ENCODE peak calls at places on chromosomes 11 and 22, in six cellular contexts. U is effector memory CD8-positive, alpha-beta T cell; Z is heart right ventricle; O is HCT116; P is lung microvascular endothelial cell; I is sigmoid colon. F is an unnamed sample.

GRCh38 chr11:66277475-66278391 is at the start of gene CNIH2:
- DNase-seq in U (peak; percentile 49), Z (peak; percentile 44), O (no peak), P (peak; percentile 21), I (no peak), F (no peak)

GRCh38 chr22:28951969-28952521 is 68.7 kb downstream of the ZNRF3 start:
- DNase-seq in U (no peak), Z (no peak), O (no peak), P (peak; percentile 7), I (peak; percentile 82), F (no peak)

GRCh38 chr11:69292221-69292648 is 1.7 kb upstream of the MYEOV start:
- DNase-seq in U (peak; percentile 53), Z (peak; percentile 65), O (no peak), P (peak; percentile 66), I (no peak), F (no peak)

GRCh38 chr11:58301576-58301975 is 33.5 kb upstream of the OR10W1 start:
- DNase-seq in U (no peak), Z (no peak), O (no peak), P (no peak), I (no peak), F (no peak)

GRCh38 chr22:35150163-35151107 is 84.5 kb downstream of the ISX start:
- DNase-seq in U (peak; percentile 46), Z (peak; percentile 58), O (peak; percentile 24), P (peak; percentile 65), I (peak; percentile 69), F (no peak)

GRCh38 chr22:40332319-40332781 is 13.9 kb upstream of the ADSL start:
- DNase-seq in U (no peak), Z (no peak), O (no peak), P (peak; percentile 89), I (no peak), F (no peak)

GRCh38 chr11:12127206-12127898 is 17.0 kb downstream of the MICAL2 start:
- DNase-seq in U (no peak), Z (no peak), O (no peak), P (no peak), I (no peak), F (no peak)

GRCh38 chr11:15897211-15897960 is 459.0 kb downstream of the SOX6 start:
- DNase-seq in U (no peak), Z (no peak), O (no peak), P (no peak), I (no peak), F (no peak)

GRCh38 chr11:16226245-16226644 is 130.1 kb downstream of the SOX6 start:
- DNase-seq in U (no peak), Z (peak; percentile 30), O (no peak), P (peak; percentile 0), I (peak; percentile 49), F (no peak)

GRCh38 chr11:36509265-36509664 is 807 bp downstream of the TRAF6 start:
- DNase-seq in U (peak; percentile 8), Z (no peak), O (no peak), P (peak; percentile 45), I (no peak), F (no peak)

GRCh38 chr11:130839950-130840666 is 76.2 kb downstream of the SNX19 start:
- DNase-seq in U (no peak), Z (no peak), O (no peak), P (no peak), I (no peak), F (no peak)

GRCh38 chr11:67105964-67106363 is 13.1 kb upstream of the KDM2A start:
- DNase-seq in U (no peak), Z (no peak), O (no peak), P (no peak), I (no peak), F (peak; percentile 32)

GRCh38 chr22:49568751-49569285 is 258.9 kb downstream of the BRD1 start:
- DNase-seq in U (no peak), Z (no peak), O (no peak), P (no peak), I (peak; percentile 59), F (peak; percentile 62)

GRCh38 chr11:123020968-123021367 is 39.3 kb upstream of the BSX start:
- DNase-seq in U (peak; percentile 12), Z (no peak), O (peak; percentile 33), P (peak; percentile 53), I (no peak), F (no peak)

GRCh38 chr11:94504689-94505293 is 7.5 kb upstream of the C11orf97 start:
- DNase-seq in U (peak; percentile 23), Z (no peak), O (peak; percentile 51), P (peak; percentile 73), I (no peak), F (no peak)

GRCh38 chr11:126442523-126442922 is 87.0 kb downstream of the ST3GAL4 start:
- DNase-seq in U (no peak), Z (no peak), O (no peak), P (no peak), I (no peak), F (no peak)

GRCh38 chr11:104663190-104664140 is 234.8 kb downstream of the CASP12 start:
- DNase-seq in U (no peak), Z (no peak), O (no peak), P (no peak), I (no peak), F (no peak)

GRCh38 chr22:43923191-43923590 is 414 bp upstream of the PNPLA3 start:
- DNase-seq in U (peak; percentile 11), Z (no peak), O (no peak), P (no peak), I (no peak), F (no peak)

GRCh38 chr11:106159846-106160245 is 82.4 kb downstream of the AASDHPPT start:
- DNase-seq in U (no peak), Z (no peak), O (no peak), P (no peak), I (no peak), F (no peak)

GRCh38 chr22:25393121-25393805 is 171.2 kb upstream of the GRK3 start:
- DNase-seq in U (no peak), Z (no peak), O (no peak), P (no peak), I (no peak), F (no peak)